ENCODE peak calls at places on chromosomes 12 and 14, in five cellular contexts. C is NT2/D1, E is colonic mucosa, F is HuH-7.5, G is SJSA1. Z is an unnamed sample.

GRCh38 chr12:40058721-40059190 is 47.1 kb downstream of the SLC2A13 start:
- DNase-seq in C (no peak), E (no peak), F (no peak), G (no peak), Z (no peak)

GRCh38 chr14:85090681-85091080 is 439.3 kb upstream of the FLRT2 start:
- DNase-seq in C (no peak), E (no peak), F (no peak), G (no peak), Z (no peak)

GRCh38 chr12:68303850-68304249 is 28.3 kb downstream of the MDM1 start:
- DNase-seq in C (no peak), E (no peak), F (no peak), G (no peak), Z (no peak)

GRCh38 chr12:3398196-3398789 is 92.7 kb upstream of the PRMT8 start:
- DNase-seq in C (no peak), E (no peak), F (no peak), G (no peak), Z (no peak)

GRCh38 chr14:39615352-39615751 is 183.1 kb upstream of the FBXO33 start:
- DNase-seq in C (no peak), E (no peak), F (no peak), G (no peak), Z (no peak)

GRCh38 chr14:59565112-59565511 is 11.5 kb downstream of the CCDC175 start:
- DNase-seq in C (no peak), E (peak; percentile 37), F (no peak), G (no peak), Z (peak; percentile 59)

GRCh38 chr12:129903956-129904769 is at the start of gene TMEM132D:
- DNase-seq in C (no peak), E (no peak), F (no peak), G (no peak), Z (peak; percentile 80)

GRCh38 chr12:30756074-30756473 is 1.3 kb upstream of the CAPRIN2 start:
- DNase-seq in C (no peak), E (no peak), F (no peak), G (no peak), Z (no peak)

GRCh38 chr12:108236366-108236765 is 102.7 kb downstream of the CMKLR1 start:
- DNase-seq in C (no peak), E (no peak), F (no peak), G (no peak), Z (no peak)

GRCh38 chr14:95318870-95319311 is 817 bp downstream of the CLMN start:
- DNase-seq in C (no peak), E (no peak), F (no peak), G (no peak), Z (no peak)

GRCh38 chr14:93103392-93104080 is 12.2 kb downstream of the ITPK1 start:
- DNase-seq in C (no peak), E (peak; percentile 79), F (no peak), G (no peak), Z (no peak)

GRCh38 chr12:92233346-92234015 is 87.8 kb upstream of the BTG1 start:
- DNase-seq in C (no peak), E (no peak), F (no peak), G (no peak), Z (no peak)

GRCh38 chr12:12839003-12839395 is 25.9 kb downstream of the DDX47 start:
- DNase-seq in C (no peak), E (no peak), F (no peak), G (no peak), Z (no peak)

GRCh38 chr14:78566017-78566858 is 396.1 kb downstream of the NRXN3 start:
- DNase-seq in C (peak; percentile 73), E (peak; percentile 70), F (peak; percentile 19), G (peak; percentile 51), Z (peak; percentile 90)

GRCh38 chr12:124386059-124386458 is 91.2 kb downstream of the RFLNA start:
- DNase-seq in C (no peak), E (no peak), F (no peak), G (no peak), Z (peak; percentile 70)

GRCh38 chr12:1776139-1776975 is 44.0 kb upstream of the LRTM2 start:
- DNase-seq in C (peak; percentile 57), E (no peak), F (no peak), G (peak; percentile 61), Z (peak; percentile 63)

GRCh38 chr14:59098377-59098776 is 90.1 kb upstream of the DAAM1 start:
- DNase-seq in C (no peak), E (no peak), F (no peak), G (peak; percentile 65), Z (no peak)

GRCh38 chr14:31927348-31927826 is 149.7 kb upstream of the ARHGAP5 start:
- DNase-seq in C (no peak), E (no peak), F (no peak), G (peak; percentile 82), Z (peak; percentile 80)

GRCh38 chr14:64244279-64244678 is 49.9 kb downstream of the ESR2 start:
- DNase-seq in C (no peak), E (no peak), F (no peak), G (no peak), Z (no peak)

GRCh38 chr14:30656190-30656632 is 34.1 kb downstream of the SCFD1 start:
- DNase-seq in C (no peak), E (peak; percentile 41), F (peak; percentile 25), G (no peak), Z (peak; percentile 43)

GRCh38 chr12:95462081-95462480 is 11.9 kb upstream of the METAP2 start:
- DNase-seq in C (no peak), E (no peak), F (no peak), G (no peak), Z (no peak)

GRCh38 chr12:29516431-29516875 is 19.0 kb upstream of the OVCH1 start:
- DNase-seq in C (no peak), E (no peak), F (no peak), G (peak; percentile 19), Z (no peak)

GRCh38 chr12:1651946-1652345 is 22.9 kb downstream of the WNT5B start:
- DNase-seq in C (no peak), E (no peak), F (no peak), G (no peak), Z (no peak)

GRCh38 chr14:32495435-32495734 is 166.3 kb downstream of the AKAP6 start:
- DNase-seq in C (no peak), E (no peak), F (no peak), G (no peak), Z (no peak)

GRCh38 chr12:53207042-53207441 is at the start of gene ITGB7:
- DNase-seq in C (no peak), E (peak; percentile 83), F (no peak), G (no peak), Z (no peak)

Z was measured in left kidney.